ENCODE peak calls at places on chromosomes 11 and 22, in four cellular contexts. G is prostate gland, W is cardiac muscle cell, Z is ovary. T is an unnamed sample.
A peak's percentile ranks its signal among the peaks of the same experiment; 100 is the strongest.

GRCh38 chr22:49189871-49190270 is 637.8 kb downstream of the BRD1 start:
- DNase-seq in G (no peak), W (no peak), Z (no peak), T (no peak)

GRCh38 chr11:1460994-1461805 is 25.4 kb downstream of the MOB2 start:
- DNase-seq in G (no peak), W (no peak), Z (peak; percentile 68), T (no peak)

GRCh38 chr11:62716816-62717215 is 9.3 kb downstream of the GNG3 start:
- DNase-seq in Z (no peak), W (no peak), G (peak; percentile 58), T (no peak)

GRCh38 chr11:47406896-47407745 is 1.3 kb upstream of the SLC39A13 start:
- DNase-seq in W (no peak), G (no peak), Z (no peak), T (no peak)

GRCh38 chr22:48342732-48343131 is 1484.9 kb downstream of the BRD1 start:
- DNase-seq in W (no peak), Z (no peak), G (no peak), T (no peak)

GRCh38 chr22:40329021-40329456 is 17.3 kb upstream of the ADSL start:
- DNase-seq in W (no peak), Z (no peak), G (no peak), T (no peak)

GRCh38 chr22:42869888-42870480 is 12.9 kb upstream of the ARFGAP3 start:
- DNase-seq in W (no peak), Z (no peak), G (no peak), T (no peak)

GRCh38 chr11:26930518-26931247 is 63.2 kb upstream of the FIBIN start:
- DNase-seq in Z (no peak), G (no peak), W (peak; percentile 6), T (no peak)

GRCh38 chr11:75194147-75194546 is 43.2 kb downstream of the SLCO2B1 start:
- DNase-seq in G (no peak), W (no peak), Z (no peak), T (no peak)

GRCh38 chr11:58949184-58949583 is 9.9 kb downstream of the GLYATL1 start:
- DNase-seq in G (no peak), Z (no peak), W (no peak), T (no peak)

GRCh38 chr11:60924110-60924905 is at the start of gene TMEM132A:
- DNase-seq in Z (peak; percentile 76), W (peak; percentile 87), G (peak; percentile 53), T (peak; percentile 65)

GRCh38 chr22:25970348-25970995 is 198.8 kb upstream of the SEZ6L start:
- DNase-seq in G (no peak), Z (no peak), W (peak; percentile 17), T (no peak)

GRCh38 chr11:35953081-35953480 is 9.2 kb downstream of the LDLRAD3 start:
- DNase-seq in Z (peak; percentile 34), G (peak; percentile 87), W (no peak), T (peak; percentile 54)

GRCh38 chr22:22520667-22521602 is 865 bp upstream of the ZNF280A start:
- DNase-seq in G (no peak), Z (no peak), W (no peak), T (no peak)

GRCh38 chr11:113376156-113376555 is 11.4 kb upstream of the ANKK1 start:
- DNase-seq in Z (no peak), W (peak; percentile 44), G (no peak), T (peak; percentile 21)

GRCh38 chr11:128741928-128742327 is 48.1 kb downstream of the FLI1 start:
- DNase-seq in G (no peak), Z (no peak), W (no peak), T (no peak)

GRCh38 chr11:65423516-65424199 is 1.1 kb downstream of the NEAT1 start:
- DNase-seq in W (no peak), G (no peak), Z (peak; percentile 41), T (no peak)

GRCh38 chr22:27318516-27318915 is 483.0 kb downstream of the MN1 start:
- DNase-seq in G (no peak), Z (peak; percentile 45), W (peak; percentile 84), T (no peak)

GRCh38 chr11:112290462-112290894 is 29.8 kb upstream of the PLET1 start:
- DNase-seq in Z (no peak), W (no peak), G (no peak), T (no peak)

GRCh38 chr11:8083871-8084281 is 2.9 kb downstream of the TUB start:
- DNase-seq in Z (no peak), G (no peak), W (no peak), T (no peak)

GRCh38 chr22:25018009-25018408 is 65.5 kb downstream of the KIAA1671 start:
- DNase-seq in Z (no peak), W (no peak), G (no peak), T (no peak)

GRCh38 chr11:57153448-57153847 is 28.3 kb upstream of the LRRC55 start:
- DNase-seq in W (no peak), Z (no peak), G (no peak), T (no peak)

GRCh38 chr11:83648610-83649467 is 362.7 kb upstream of the CCDC90B start:
- DNase-seq in Z (no peak), G (no peak), W (no peak), T (no peak)

GRCh38 chr11:74877132-74877531 is 71.8 kb downstream of the XRRA1 start:
- DNase-seq in G (no peak), W (no peak), Z (no peak), T (no peak)

GRCh38 chr11:109041876-109042275 is 377.0 kb downstream of the DDX10 start:
- DNase-seq in Z (no peak), G (no peak), W (no peak), T (no peak)

GRCh38 chr11:72719551-72719950 is 32.7 kb downstream of the ARAP1 start:
- DNase-seq in Z (no peak), W (peak; percentile 71), G (no peak), T (no peak)

GRCh38 chr11:72719144-72719543 is 33.1 kb downstream of the ARAP1 start:
- DNase-seq in Z (no peak), W (peak; percentile 44), G (no peak), T (no peak)

GRCh38 chr11:72721276-72721675 is 30.9 kb downstream of the ARAP1 start:
- DNase-seq in Z (no peak), G (no peak), W (no peak), T (no peak)

GRCh38 chr11:72720806-72721205 is 31.4 kb downstream of the ARAP1 start:
- DNase-seq in W (no peak), G (no peak), Z (no peak), T (peak; percentile 11)

GRCh38 chr11:72720047-72720446 is 32.2 kb downstream of the ARAP1 start:
- DNase-seq in W (no peak), Z (no peak), G (no peak), T (no peak)
- H3K4me3 ChIP-seq in W (no peak overlapping the region), Z (peak overlapping the region; percentile 72), G (peak overlapping the region; percentile 59), T (no peak overlapping the region)

GRCh38 chr11:45846174-45846675 is 1.1 kb upstream of the CRY2 start:
- DNase-seq in G (no peak), Z (no peak), W (no peak), T (no peak)
- H3K4me3 ChIP-seq in G (no peak overlapping the region), Z (peak overlapping the region; percentile 87), W (no peak overlapping the region), T (no peak overlapping the region)

GRCh38 chr22:23565288-23565941 is 14.7 kb downstream of the IGLL1 start:
- DNase-seq in W (peak; percentile 64), Z (no peak), G (no peak), T (no peak)
- H3K4me3 ChIP-seq in W (peak overlapping the region; percentile 35), Z (no peak overlapping the region), G (peak overlapping the region; percentile 34), T (no peak overlapping the region)

GRCh38 chr22:37219534-37219933 is 7.3 kb upstream of the SSTR3 start:
- DNase-seq in Z (no peak), G (no peak), W (no peak), T (no peak)
- H3K4me3 ChIP-seq in Z (no peak overlapping the region), G (no peak overlapping the region), W (no peak overlapping the region), T (no peak overlapping the region)

T was measured in LNCaP clone FGC.